ENCODE peak calls at places on chromosomes 2 and 18, in five cellular contexts. L is mesendoderm, B is NT2/D1, S is left ventricle myocardium inferior, X is esophagus squamous epithelium. D is an unnamed sample.

GRCh38 chr18:12701161-12701560 is 1.4 kb downstream of the CEP76 start:
- DNase-seq in L (no peak), B (no peak), S (no peak), X (no peak), D (no peak)

GRCh38 chr2:160132761-160133160 is 67.3 kb downstream of the ITGB6 start:
- DNase-seq in L (no peak), B (no peak), S (no peak), X (no peak), D (no peak)

GRCh38 chr18:49398331-49398730 is 62.1 kb downstream of the DYM start:
- DNase-seq in L (no peak), B (no peak), S (no peak), X (no peak), D (no peak)

GRCh38 chr2:235857613-235858012 is 310.6 kb downstream of the GBX2 start:
- DNase-seq in L (no peak), B (no peak), S (no peak), X (no peak), D (no peak)

GRCh38 chr18:33870059-33870458 is 292.0 kb downstream of the ASXL3 start:
- DNase-seq in L (peak; percentile 54), B (no peak), S (no peak), X (no peak), D (no peak)

GRCh38 chr2:13745324-13745723 is 887.2 kb upstream of the LRATD1 start:
- DNase-seq in L (peak; percentile 69), B (peak; percentile 40), S (no peak), X (no peak), D (no peak)

GRCh38 chr2:217573565-217573964 is 429.2 kb downstream of the TNS1 start:
- DNase-seq in L (no peak), B (no peak), S (no peak), X (no peak), D (no peak)

GRCh38 chr2:196291873-196292800 is 120.8 kb upstream of the STK17B start:
- DNase-seq in L (peak; percentile 53), B (no peak), S (no peak), X (no peak), D (no peak)

GRCh38 chr18:46447323-46447722 is 209.7 kb downstream of the LOXHD1 start:
- DNase-seq in L (no peak), B (no peak), S (no peak), X (no peak), D (no peak)

GRCh38 chr2:101396352-101396717 is 9.0 kb upstream of the CREG2 start:
- DNase-seq in L (no peak), B (no peak), S (no peak), X (no peak), D (no peak)

GRCh38 chr2:208573559-208573958 is 167.0 kb downstream of the PTH2R start:
- DNase-seq in L (no peak), B (no peak), S (no peak), X (no peak), D (no peak)

GRCh38 chr2:17416891-17417391 is 101.3 kb downstream of the RAD51AP2 start:
- DNase-seq in L (no peak), B (no peak), S (no peak), X (no peak), D (no peak)

GRCh38 chr2:190408538-190409271 is 550 bp downstream of the MFSD6 start:
- DNase-seq in L (peak; percentile 15), B (no peak), S (peak; percentile 28), X (no peak), D (peak; percentile 68)

GRCh38 chr2:233247744-233248143 is 3.7 kb upstream of the ATG16L1 start:
- DNase-seq in L (peak; percentile 54), B (no peak), S (no peak), X (no peak), D (no peak)

GRCh38 chr2:64262068-64262467 is 117.8 kb upstream of the PELI1 start:
- DNase-seq in L (no peak), B (no peak), S (no peak), X (no peak), D (no peak)

GRCh38 chr18:55241016-55241415 is 281.8 kb upstream of the CCDC68 start:
- DNase-seq in L (no peak), B (no peak), S (no peak), X (no peak), D (no peak)

GRCh38 chr18:30409120-30409519 is 633.4 kb downstream of the DSC3 start:
- DNase-seq in L (peak; percentile 2), B (no peak), S (no peak), X (no peak), D (no peak)

GRCh38 chr18:33706391-33706790 is 128.4 kb downstream of the ASXL3 start:
- DNase-seq in L (no peak), B (no peak), S (no peak), X (no peak), D (no peak)

GRCh38 chr2:86274265-86274917 is 63.0 kb downstream of the REEP1 start:
- DNase-seq in L (no peak), B (no peak), S (no peak), X (no peak), D (no peak)

DNA sequence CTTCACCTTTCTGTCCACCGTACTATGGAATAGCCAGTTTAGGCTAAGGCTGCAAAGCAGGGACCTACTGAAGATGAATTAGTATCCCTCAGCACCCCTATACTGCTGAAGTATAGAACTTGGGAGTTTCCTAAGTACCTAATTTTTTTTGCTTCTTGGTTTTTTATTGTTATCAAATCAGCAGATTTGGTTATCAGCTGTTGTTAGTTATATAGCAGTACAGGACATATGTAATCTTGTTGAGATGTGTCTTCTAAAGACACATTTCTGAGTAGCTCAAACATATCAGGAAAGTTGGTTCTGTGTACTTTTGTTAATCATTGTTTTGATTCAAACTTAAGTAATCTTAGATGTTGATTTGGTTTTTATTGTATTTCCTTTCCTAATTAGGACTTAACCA is 5.2 kb downstream of the MYL12A start:
- DNase-seq in L (no peak), B (no peak), S (no peak), X (no peak), D (no peak)
- H3K4me1 ChIP-seq in L (peaks cover 2% of the 10 kb centered on the region), B (no peaks in the 10 kb centered on the region), S (peaks cover 94% of the 10 kb centered on the region), X (peaks cover 5% of the 10 kb centered on the region), D (peaks cover 48% of the 10 kb centered on the region)

GRCh38 chr2:169038338-169038757 is 7.2 kb upstream of the ABCB11 start:
- DNase-seq in L (peak; percentile 50), B (no peak), S (no peak), X (no peak), D (no peak)

GRCh38 chr2:169034256-169034655 is 3.1 kb upstream of the ABCB11 start:
- DNase-seq in L (peak; percentile 49), B (no peak), S (no peak), X (no peak), D (no peak)

GRCh38 chr2:169034984-169035544 is 3.9 kb upstream of the ABCB11 start:
- DNase-seq in L (no peak), B (no peak), S (no peak), X (no peak), D (no peak)

GRCh38 chr2:169035887-169036286 is 4.8 kb upstream of the ABCB11 start:
- DNase-seq in L (no peak), B (no peak), S (no peak), X (no peak), D (no peak)

GRCh38 chr2:169036717-169037450 is 5.8 kb upstream of the ABCB11 start:
- DNase-seq in L (no peak), B (no peak), S (no peak), X (no peak), D (no peak)
- H3K4me1 ChIP-seq in L (peaks cover 4% of the 10 kb centered on the region), B (no peaks in the 10 kb centered on the region), S (no peaks in the 10 kb centered on the region), X (no peaks in the 10 kb centered on the region), D (no peaks in the 10 kb centered on the region)

DNA sequence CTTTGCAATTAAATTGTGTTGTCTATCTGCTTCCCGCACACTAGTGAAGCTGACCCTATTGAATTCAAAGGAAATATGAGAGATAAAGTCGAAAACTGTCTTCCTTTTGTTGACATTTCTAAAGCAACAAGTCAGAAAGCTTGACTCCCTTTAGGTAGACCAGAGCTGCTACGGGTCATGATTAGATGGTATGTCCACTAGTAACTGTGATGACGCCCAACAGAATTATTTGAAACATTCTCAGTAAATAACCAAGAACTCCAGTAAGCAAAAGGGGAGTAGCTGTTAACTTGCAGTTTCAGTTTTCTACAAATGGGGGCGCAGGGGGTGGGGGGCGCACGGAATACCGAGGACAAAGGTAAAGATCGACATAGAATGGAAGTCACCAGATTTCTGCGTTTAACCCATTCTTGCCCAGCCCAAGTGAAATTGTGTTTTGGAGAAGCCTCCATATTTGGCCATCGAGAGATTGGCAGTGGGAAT is 56.4 kb downstream of the CRIM1 start:
- DNase-seq in L (peak; percentile 67), B (no peak), S (no peak), X (no peak), D (no peak)
- H3K4me1 ChIP-seq in L (peaks cover 4% of the 10 kb centered on the region), B (peaks cover 3% of the 10 kb centered on the region), S (peaks cover 98% of the 10 kb centered on the region), X (peaks cover 15% of the 10 kb centered on the region), D (no peaks in the 10 kb centered on the region)

GRCh38 chr2:96792772-96793749 is 23.0 kb upstream of the CNNM3 start:
- DNase-seq in L (no peak), B (no peak), S (peak; percentile 52), X (no peak), D (no peak)
- H3K4me1 ChIP-seq in L (no peaks in the 10 kb centered on the region), B (peaks cover 6% of the 10 kb centered on the region), S (peaks cover 44% of the 10 kb centered on the region), X (peaks cover 6% of the 10 kb centered on the region), D (no peaks in the 10 kb centered on the region)